ENCODE peak calls at places on chromosomes 6 and 20, in six cellular contexts. J, Q, T, F, W and R are unnamed samples. For H3K4me1, the result is how much of the 10 kb centered on the place peaks cover.

GRCh38 chr6:107421696-107422256 is 37.6 kb downstream of the PDSS2 start:
- ATAC-seq in J (no peak), Q (no peak), T (no peak), F (no peak), W (no peak), R (no peak)

GRCh38 chr6:118165500-118165899 is 258.4 kb downstream of the SLC35F1 start:
- ATAC-seq in J (no peak), Q (no peak), T (no peak), F (no peak), W (no peak), R (no peak)

GRCh38 chr6:30364591-30364990 is 19.6 kb downstream of the RPP21 start:
- ATAC-seq in J (no peak), Q (no peak), T (no peak), F (no peak), W (no peak), R (no peak)

GRCh38 chr6:135230702-135231468 is 49.8 kb downstream of the MYB start:
- ATAC-seq in J (no peak), Q (no peak), T (peak), F (no peak), W (no peak), R (no peak)

GRCh38 chr6:153130515-153131036 is 506 bp downstream of the RGS17 start:
- ATAC-seq in J (no peak), Q (peak), T (peak), F (peak), W (peak), R (peak)

GRCh38 chr6:42963855-42964605 is 3.5 kb downstream of the GNMT start:
- ATAC-seq in J (peak), Q (no peak), T (peak), F (no peak), W (peak), R (no peak)

GRCh38 chr6:75689576-75689975 is 59.5 kb upstream of the MYO6 start:
- ATAC-seq in J (no peak), Q (no peak), T (no peak), F (no peak), W (no peak), R (no peak)

GRCh38 chr6:15283986-15284361 is 38.1 kb downstream of the JARID2 start:
- ATAC-seq in J (no peak), Q (no peak), T (no peak), F (no peak), W (no peak), R (no peak)

GRCh38 chr6:36280467-36280866 is 10.6 kb downstream of the PNPLA1 start:
- ATAC-seq in J (no peak), Q (no peak), T (no peak), F (peak), W (no peak), R (no peak)

GRCh38 chr6:125658759-125659431 is 90.5 kb upstream of the HEY2 start:
- ATAC-seq in J (no peak), Q (peak), T (no peak), F (no peak), W (peak), R (peak)

GRCh38 chr6:3294921-3295871 is 36.4 kb downstream of the PSMG4 start:
- ATAC-seq in J (no peak), Q (peak), T (no peak), F (no peak), W (no peak), R (no peak)

GRCh38 chr6:30802731-30803130 is 58.4 kb upstream of the IER3 start:
- ATAC-seq in J (no peak), Q (no peak), T (no peak), F (no peak), W (peak), R (no peak)

GRCh38 chr20:40279390-40279789 is 409.6 kb downstream of the MAFB start:
- ATAC-seq in J (no peak), Q (peak), T (peak), F (peak), W (peak), R (peak)

GRCh38 chr6:48606618-48607017 is 495.6 kb upstream of the PTCHD4 start:
- ATAC-seq in J (no peak), Q (no peak), T (no peak), F (peak), W (no peak), R (no peak)

GRCh38 chr6:132750455-132751248 is 7.1 kb downstream of the VNN2 start:
- ATAC-seq in J (no peak), Q (no peak), T (no peak), F (no peak), W (no peak), R (no peak)

GRCh38 chr6:157095084-157095483 is 228.2 kb downstream of the TMEM242 start:
- ATAC-seq in J (no peak), Q (no peak), T (no peak), F (no peak), W (no peak), R (no peak)

GRCh38 chr20:57840504-57841296 is 130.9 kb upstream of the PMEPA1 start:
- ATAC-seq in J (no peak), Q (no peak), T (no peak), F (no peak), W (no peak), R (no peak)

GRCh38 chr6:32457054-32457453 is 17.4 kb downstream of the HLA-DRA start:
- ATAC-seq in J (no peak), Q (no peak), T (no peak), F (no peak), W (no peak), R (no peak)
- H3K4me1 ChIP-seq in J (under half), Q (under half), T (under half), F (under half), W (under half), R (under half)

DNA sequence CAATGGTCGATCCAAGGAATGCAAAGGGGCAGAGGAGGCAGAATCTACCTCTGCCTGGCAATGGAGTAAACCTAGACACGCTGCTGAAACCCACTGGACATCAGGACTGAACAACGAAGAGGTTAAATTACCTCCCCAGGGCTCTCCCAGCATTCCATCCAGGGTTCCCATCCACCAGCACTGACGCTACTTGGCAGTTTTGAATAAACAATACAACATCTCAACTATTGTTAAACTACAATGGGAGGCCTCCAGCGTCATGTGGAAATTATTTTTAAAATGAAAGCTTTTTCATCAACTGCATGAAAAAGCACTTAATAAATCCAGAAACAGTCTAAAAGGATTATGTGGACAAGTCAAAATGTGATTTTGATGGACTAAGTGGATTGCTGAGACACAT is 96.8 kb upstream of the NHSL1 start:
- ATAC-seq in J (no peak), Q (no peak), T (no peak), F (no peak), W (no peak), R (no peak)
- H3K27ac ChIP-seq in J (no peak), Q (no peak), T (peak), F (no peak), W (no peak), R (no peak)

DNA sequence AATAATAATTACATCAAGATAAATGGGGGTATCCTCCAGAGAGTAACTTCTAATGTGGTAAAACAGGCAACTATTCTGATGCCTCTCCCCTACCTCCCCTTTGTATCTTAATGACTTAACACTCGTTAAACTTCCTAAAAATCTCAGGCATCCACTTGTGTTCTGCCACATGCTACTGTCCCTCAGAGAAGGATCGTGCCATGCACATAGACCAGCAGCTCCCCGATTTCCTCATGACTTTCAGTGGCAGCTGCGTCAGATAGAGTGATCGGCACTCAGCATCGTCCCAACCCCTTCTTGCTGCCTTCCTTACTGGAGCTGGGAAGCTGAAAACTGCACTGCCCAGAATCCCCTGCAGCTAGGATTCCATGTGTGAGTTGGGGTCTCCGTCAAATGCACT is 32.1 kb downstream of the RIPOR2 start:
- ATAC-seq in J (no peak), Q (no peak), T (no peak), F (no peak), W (no peak), R (no peak)
- H3K4me1 ChIP-seq in J (half or more), Q (half or more), T (under half), F (under half), W (under half), R (under half)

DNA sequence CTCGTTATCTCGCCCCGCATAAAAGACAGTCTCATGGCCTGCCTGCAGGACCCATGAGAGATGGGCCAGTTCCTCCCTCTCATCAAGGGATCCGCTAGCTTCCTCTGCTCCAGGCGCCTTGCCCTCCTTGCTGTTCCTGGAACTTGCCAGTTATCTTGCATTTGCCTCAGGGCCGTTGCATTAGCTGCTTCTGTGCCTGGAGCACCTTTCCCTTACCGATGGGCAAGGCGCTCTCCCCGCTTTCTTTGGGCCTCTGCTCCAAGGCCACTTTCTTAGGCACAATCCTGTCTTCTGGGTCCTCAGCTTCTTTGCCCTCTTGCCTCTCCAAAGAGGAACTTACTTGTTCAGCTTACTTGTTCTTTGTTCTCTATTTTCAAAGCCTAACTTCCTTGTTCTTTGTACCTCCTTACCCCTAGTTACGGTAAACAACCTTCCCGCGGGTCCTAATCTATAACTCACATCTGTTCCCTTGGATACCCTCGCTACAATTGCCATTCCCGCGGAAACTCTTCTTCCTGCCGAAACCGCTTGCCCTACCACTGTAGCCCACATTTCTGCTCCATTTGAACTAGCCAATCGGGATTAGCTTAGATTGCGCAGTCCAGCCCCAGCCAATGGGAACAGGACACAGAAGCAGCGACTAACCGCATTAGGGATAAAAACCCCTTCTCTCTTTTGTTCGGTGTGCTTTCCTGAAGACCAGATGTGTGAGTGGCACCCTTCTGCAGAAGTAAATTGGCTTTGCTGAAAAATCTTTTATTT is 887 bp upstream of the NSFL1C start:
- ATAC-seq in J (no peak), Q (peak), T (no peak), F (peak), W (no peak), R (peak)
- H3K27ac ChIP-seq in J (no peak), Q (peak), T (no peak), F (peak), W (no peak), R (no peak)

DNA sequence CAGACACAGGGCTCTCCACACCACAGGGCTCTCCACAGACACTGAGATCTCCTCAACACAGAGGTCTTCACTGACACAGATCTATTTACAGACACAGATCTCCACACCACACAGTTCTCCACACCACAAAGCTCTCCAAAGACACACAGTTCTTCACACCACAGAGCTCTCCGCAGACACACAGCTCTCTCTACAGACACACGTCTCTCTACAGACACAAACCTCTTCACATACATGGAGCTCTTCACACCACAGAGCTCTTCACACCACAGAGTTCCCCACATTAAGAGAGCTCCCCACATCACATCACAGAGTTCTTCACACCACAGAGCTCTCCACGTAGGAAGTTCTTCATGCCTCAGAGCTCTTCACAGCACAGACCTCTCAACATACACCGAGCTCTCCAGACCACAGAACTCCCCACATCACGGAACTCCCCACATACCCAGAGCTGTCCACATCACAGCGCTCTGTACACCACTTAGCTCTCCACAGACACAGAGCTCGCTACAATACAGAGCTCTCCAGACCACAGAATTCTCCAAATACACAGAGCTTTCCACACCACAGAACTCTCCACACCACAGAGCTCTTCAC is 53.9 kb downstream of the ERMARD start:
- ATAC-seq in J (peak), Q (no peak), T (no peak), F (no peak), W (no peak), R (no peak)
- H3K4me1 ChIP-seq in J (half or more), Q (under half), T (under half), F (under half), W (under half), R (under half)

GRCh38 chr20:35055445-35056276 is 36.9 kb downstream of the TRPC4AP start:
- ATAC-seq in J (no peak), Q (no peak), T (peak), F (no peak), W (no peak), R (no peak)
- H3K27ac ChIP-seq in J (no peak), Q (no peak), T (no peak), F (peak), W (no peak), R (no peak)

GRCh38 chr6:62808575-62809293 is 402.5 kb upstream of the FKBP1C start:
- ATAC-seq in J (no peak), Q (no peak), T (no peak), F (no peak), W (no peak), R (no peak)

GRCh38 chr6:62803094-62803493 is 408.2 kb upstream of the FKBP1C start:
- ATAC-seq in J (no peak), Q (no peak), T (no peak), F (no peak), W (no peak), R (no peak)

DNA sequence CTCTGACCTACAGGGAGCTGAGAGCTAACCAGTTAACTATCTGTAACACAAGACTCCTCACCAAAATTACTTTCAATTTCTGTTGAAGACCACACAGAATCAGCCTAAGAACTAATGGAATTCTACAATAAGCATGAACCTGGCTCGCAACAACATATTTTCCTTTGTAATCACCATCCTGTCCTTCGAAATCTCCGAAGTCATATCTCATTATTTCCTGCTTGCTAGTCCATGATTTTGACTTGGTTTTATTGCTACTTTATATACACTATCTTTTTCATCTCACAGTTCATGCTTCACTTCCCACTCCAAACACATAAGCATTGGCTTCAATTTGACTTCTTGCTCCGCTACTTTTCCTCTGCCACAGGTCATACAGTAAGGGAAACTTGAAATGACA is 405.8 kb upstream of the FKBP1C start:
- ATAC-seq in J (no peak), Q (no peak), T (no peak), F (no peak), W (no peak), R (no peak)
- H3K4me1 ChIP-seq in J (under half), Q (under half), T (under half), F (under half), W (under half), R (under half)

GRCh38 chr20:32355417-32355841 is 2.7 kb upstream of the ASXL1 start:
- ATAC-seq in J (no peak), Q (no peak), T (no peak), F (no peak), W (no peak), R (no peak)
- H3K27ac ChIP-seq in J (no peak), Q (no peak), T (peak), F (no peak), W (peak), R (no peak)

DNA sequence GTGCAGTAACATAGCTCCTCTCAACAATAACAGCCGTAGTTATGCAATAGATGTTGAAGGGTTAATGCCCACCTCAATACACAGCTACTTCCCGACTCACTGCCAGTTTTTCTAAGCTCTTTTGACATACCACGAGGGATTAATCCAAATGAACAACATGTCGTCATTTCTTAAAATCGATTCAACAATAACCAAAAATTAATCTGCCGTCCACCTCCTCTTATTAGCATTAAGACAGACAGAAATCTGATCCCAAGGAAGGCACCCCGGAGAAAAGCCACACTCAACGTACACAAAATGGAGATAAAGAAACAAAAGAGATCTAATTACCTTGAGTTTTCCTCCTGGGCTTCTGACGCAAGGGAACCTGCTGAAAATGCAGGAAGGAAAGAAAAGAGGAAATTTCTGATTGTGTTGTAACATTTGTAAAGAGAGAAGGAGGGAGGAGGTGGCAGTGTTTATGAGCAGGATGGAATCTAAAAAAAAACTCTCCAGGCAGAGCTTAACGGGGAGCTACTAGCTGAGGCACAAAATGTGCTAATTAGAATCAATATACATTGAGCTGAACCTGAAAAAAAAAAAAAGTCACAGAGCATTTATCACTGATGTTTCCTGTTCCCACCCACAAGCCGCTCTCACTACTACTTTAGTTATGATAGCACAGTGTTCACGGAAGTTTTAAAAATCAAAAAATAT is 109.3 kb downstream of the IPCEF1 start:
- ATAC-seq in J (peak), Q (no peak), T (no peak), F (peak), W (no peak), R (no peak)
- H3K4me1 ChIP-seq in J (half or more), Q (under half), T (under half), F (under half), W (under half), R (under half)